ENCODE peak calls at places on chromosomes 7 and 10, in five cellular contexts. A is CD8-positive, alpha-beta memory T cell; Z is MM.1S; P is psoas muscle; V is CD4-positive, alpha-beta T cell. N is an unnamed sample. For H3K9me3, the result is how much of the 10 kb centered on the place peaks cover.

GRCh38 chr7:82593780-82594179 is 150.2 kb upstream of the CACNA2D1 start:
- DNase-seq in P (no peak), Z (no peak), A (no peak), V (no peak), N (no peak)

GRCh38 chr7:107676249-107676648 is 15.6 kb downstream of the SLC26A4 start:
- DNase-seq in A (no peak), V (no peak), Z (no peak), P (no peak), N (no peak)

GRCh38 chr7:101410743-101411476 is 48.2 kb downstream of the COL26A1 start:
- DNase-seq in P (no peak), V (peak), Z (no peak), A (no peak), N (peak)

GRCh38 chr7:132169730-132170129 is 406.5 kb downstream of the PLXNA4 start:
- DNase-seq in Z (no peak), P (no peak), V (no peak), A (no peak), N (no peak)

GRCh38 chr7:31110331-31111108 is 58.4 kb downstream of the ADCYAP1R1 start:
- DNase-seq in Z (no peak), V (no peak), A (no peak), P (no peak), N (no peak)

GRCh38 chr7:103651978-103652377 is 206.0 kb upstream of the SLC26A5 start:
- DNase-seq in A (no peak), Z (peak), P (no peak), V (no peak), N (no peak)

GRCh38 chr10:123786896-123787295 is 104.7 kb downstream of the CPXM2 start:
- DNase-seq in P (no peak), V (no peak), Z (no peak), A (no peak), N (no peak)

GRCh38 chr10:119061926-119062325 is 18.7 kb downstream of the EIF3A start:
- DNase-seq in P (no peak), V (no peak), A (no peak), Z (no peak), N (no peak)

GRCh38 chr7:73761854-73762658 is 8.0 kb downstream of the CLDN3 start:
- DNase-seq in V (no peak), P (no peak), A (no peak), Z (no peak), N (no peak)

GRCh38 chr7:69060516-69060915 is 537.8 kb upstream of the AUTS2 start:
- DNase-seq in A (no peak), Z (no peak), V (no peak), P (no peak), N (no peak)

GRCh38 chr10:110556993-110557601 is 10.4 kb upstream of the SMC3 start:
- DNase-seq in Z (peak), P (no peak), A (peak), V (peak), N (peak)

GRCh38 chr7:124459101-124460052 is 306.2 kb downstream of the GPR37 start:
- DNase-seq in P (no peak), V (no peak), A (no peak), Z (no peak), N (no peak)

GRCh38 chr7:26868841-26869505 is 4.6 kb upstream of the SKAP2 start:
- DNase-seq in A (no peak), P (no peak), Z (no peak), V (no peak), N (no peak)

GRCh38 chr10:102813734-102814455 is 23.3 kb downstream of the CYP17A1 start:
- DNase-seq in Z (no peak), A (no peak), V (no peak), P (peak), N (no peak)

GRCh38 chr10:129964611-129965417 is 740 bp upstream of the EBF3 start:
- DNase-seq in V (no peak), Z (no peak), P (peak), A (no peak), N (no peak)

GRCh38 chr7:17027143-17027802 is 145.5 kb upstream of the AGR3 start:
- DNase-seq in P (no peak), V (no peak), A (no peak), Z (no peak), N (no peak)

GRCh38 chr7:76358053-76358477 is 726 bp downstream of the YWHAG start:
- DNase-seq in P (peak), A (peak), V (peak), Z (peak), N (no peak)

GRCh38 chr7:79334841-79335240 is 118.6 kb downstream of the MAGI2 start:
- DNase-seq in V (no peak), P (no peak), A (no peak), Z (no peak), N (no peak)

GRCh38 chr7:66306243-66306642 is 101.1 kb downstream of the TPST1 start:
- DNase-seq in Z (no peak), P (no peak), V (no peak), A (no peak), N (no peak)

GRCh38 chr7:65978891-65979582 is 3.0 kb downstream of the GUSB start:
- DNase-seq in V (no peak), P (no peak), Z (no peak), A (no peak), N (no peak)

GRCh38 chr10:77529050-77529576 is 108.5 kb downstream of the KCNMA1 start:
- DNase-seq in V (no peak), A (no peak), Z (no peak), P (no peak), N (no peak)

GRCh38 chr10:49175587-49176309 is 12.4 kb downstream of the TMEM273 start:
- DNase-seq in P (no peak), A (no peak), Z (no peak), V (no peak), N (no peak)

GRCh38 chr10:18164771-18165361 is 24.6 kb downstream of the CACNB2 start:
- DNase-seq in A (no peak), Z (no peak), P (no peak), V (no peak), N (no peak)

GRCh38 chr10:77230194-77230593 is 407.4 kb downstream of the KCNMA1 start:
- DNase-seq in A (no peak), V (no peak), P (no peak), Z (no peak), N (no peak)

GRCh38 chr10:51663086-51663485 is 36.3 kb downstream of the CSTF2T start:
- DNase-seq in V (no peak), A (no peak), Z (no peak), P (no peak), N (no peak)

GRCh38 chr7:44563171-44563679 is 10.5 kb downstream of the DDX56 start:
- DNase-seq in P (no peak), Z (no peak), V (no peak), A (no peak), N (no peak)

GRCh38 chr10:49277973-49278372 is 21.0 kb upstream of the C10orf71 start:
- DNase-seq in P (no peak), V (no peak), A (no peak), Z (no peak), N (no peak)

GRCh38 chr7:39979406-39980073 is 29.5 kb downstream of the CDK13 start:
- DNase-seq in P (no peak), A (peak), V (peak), Z (no peak), N (peak)

GRCh38 chr7:148084138-148084537 is 506.4 kb upstream of the C7orf33 start:
- DNase-seq in Z (peak), P (no peak), A (no peak), V (no peak), N (no peak)

GRCh38 chr10:35089641-35090161 is 440 bp downstream of the CUL2 start:
- DNase-seq in P (no peak), V (peak), Z (peak), A (no peak), N (no peak)

GRCh38 chr7:2248984-2249694 is 7.1 kb downstream of the NUDT1 start:
- DNase-seq in V (no peak), P (peak), A (no peak), Z (peak), N (no peak)

GRCh38 chr7:84729284-84729683 is 457.6 kb downstream of the SEMA3D start:
- DNase-seq in A (no peak), Z (no peak), P (no peak), V (no peak), N (no peak)

GRCh38 chr10:119391430-119392313 is 150.8 kb downstream of the RGS10 start:
- DNase-seq in A (no peak), P (no peak), Z (no peak), V (no peak), N (no peak)

GRCh38 chr10:115566867-115567266 is 473.7 kb downstream of the ATRNL1 start:
- DNase-seq in P (no peak), Z (no peak), A (no peak), V (no peak), N (no peak)

GRCh38 chr10:88756660-88757059 is 3.2 kb upstream of the LIPN start:
- DNase-seq in Z (no peak), V (no peak), P (no peak), A (no peak), N (no peak)

GRCh38 chr7:435518-436366 is 83.9 kb downstream of the PDGFA start:
- DNase-seq in V (no peak), A (no peak), Z (no peak), P (peak), N (no peak)

GRCh38 chr10:102675151-102675886 is 31.0 kb downstream of the TRIM8 start:
- DNase-seq in P (no peak), V (no peak), Z (no peak), A (no peak), N (no peak)

GRCh38 chr7:36986429-36987362 is 262.4 kb upstream of the AOAH start:
- DNase-seq in Z (peak), P (peak), A (peak), V (peak), N (peak)

GRCh38 chr7:154770962-154771361 is 232.0 kb downstream of the PAXIP1 start:
- DNase-seq in P (no peak), A (no peak), Z (no peak), V (no peak), N (no peak)

GRCh38 chr7:154769527-154769926 is 233.4 kb downstream of the PAXIP1 start:
- DNase-seq in Z (no peak), P (no peak), V (no peak), A (no peak), N (no peak)

GRCh38 chr7:154769011-154769410 is 233.9 kb downstream of the PAXIP1 start:
- DNase-seq in Z (no peak), V (no peak), A (no peak), P (no peak), N (no peak)

GRCh38 chr7:154767821-154768415 is 235.0 kb downstream of the PAXIP1 start:
- DNase-seq in A (no peak), V (no peak), P (no peak), Z (no peak), N (no peak)

DNA sequence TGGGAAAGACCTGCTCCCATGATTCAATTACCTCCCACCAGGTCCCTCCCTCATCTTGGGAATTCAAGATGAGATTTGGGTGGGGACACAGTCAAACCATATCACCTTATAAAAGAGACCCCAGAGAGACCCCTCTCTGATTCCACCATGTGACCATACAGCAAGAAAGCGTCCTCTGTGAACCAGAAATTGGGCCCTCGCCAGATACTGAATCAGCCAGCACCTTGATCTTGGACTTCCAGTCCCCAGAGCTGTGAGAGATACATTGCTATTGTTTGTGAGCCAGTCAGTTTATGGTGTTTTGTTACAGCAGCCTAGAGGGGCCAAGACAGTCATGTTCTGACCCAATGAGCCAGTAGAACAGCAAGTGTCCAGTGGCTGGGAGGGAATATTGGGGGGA is 232.6 kb downstream of the PAXIP1 start:
- DNase-seq in P (no peak), A (no peak), V (no peak), Z (no peak), N (no peak)
- H3K9me3 ChIP-seq in P (under half), A (under half), V (under half), Z (under half), N (under half)

DNA sequence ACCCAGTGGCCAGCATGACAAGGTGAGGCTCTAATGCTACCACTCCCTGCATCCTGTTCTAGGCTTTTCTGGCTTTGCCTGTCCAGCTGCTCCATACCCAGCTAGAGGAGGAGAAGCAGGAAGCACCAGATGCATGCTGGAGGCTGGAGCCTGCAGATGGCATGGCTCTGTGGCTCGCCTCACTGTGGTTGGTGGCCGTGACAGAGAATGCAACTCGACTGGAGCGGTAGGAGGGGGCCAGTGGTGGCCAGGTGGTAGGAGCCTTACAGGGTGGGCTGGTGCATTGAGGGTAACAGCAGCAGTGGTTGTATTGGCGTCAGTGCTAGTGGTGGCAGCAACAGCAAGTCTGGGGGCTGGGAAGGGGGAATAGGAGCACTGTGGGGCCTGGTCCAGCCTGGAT is 128.6 kb downstream of the ZNF248 start:
- DNase-seq in V (no peak), Z (no peak), P (no peak), A (no peak), N (no peak)
- H3K9me3 ChIP-seq in V (under half), Z (under half), P (under half), A (under half), N (under half)

GRCh38 chr10:98285416-98285815 is 17.4 kb upstream of the LOXL4 start:
- DNase-seq in V (no peak), Z (no peak), P (no peak), A (no peak), N (no peak)
- H3K9me3 ChIP-seq in V (under half), Z (under half), P (under half), A (under half), N (under half)

GRCh38 chr10:27153325-27153724 is 859 bp downstream of the YME1L1 start:
- DNase-seq in Z (no peak), P (no peak), V (no peak), A (no peak), N (no peak)

GRCh38 chr10:27155073-27155754 is at the start of gene MASTL:
- DNase-seq in A (peak), V (peak), P (peak), Z (peak), N (peak)

GRCh38 chr10:27158421-27158820 is 3.3 kb downstream of the MASTL start:
- DNase-seq in P (no peak), V (no peak), Z (no peak), A (no peak), N (no peak)

GRCh38 chr10:27153855-27154198 is 357 bp downstream of the YME1L1 start:
- DNase-seq in V (no peak), Z (peak), P (no peak), A (no peak), N (no peak)

DNA sequence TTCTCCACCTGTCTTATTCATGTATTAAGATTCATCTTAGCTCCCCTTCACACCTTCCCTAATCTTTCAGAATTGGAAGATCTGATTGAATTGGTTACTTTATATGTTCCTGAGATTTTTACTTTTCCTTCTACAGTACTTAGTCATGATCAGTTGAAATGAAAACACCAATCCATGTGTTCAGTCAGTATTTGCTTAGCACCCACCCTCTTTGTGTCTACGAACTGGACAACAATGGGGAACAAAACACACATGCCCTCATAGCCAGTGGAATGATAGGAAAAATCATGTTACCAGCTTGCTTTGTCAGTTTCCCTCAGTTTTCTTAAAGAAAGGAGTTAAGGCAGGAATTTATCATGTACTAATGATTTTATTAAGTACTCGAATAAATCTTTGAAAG is 2.0 kb downstream of the MASTL start:
- DNase-seq in Z (no peak), V (no peak), P (no peak), A (no peak), N (no peak)
- H3K9me3 ChIP-seq in Z (under half), V (under half), P (under half), A (under half), N (under half)

GRCh38 chr7:9822458-9823290 is 1151.0 kb upstream of the PHF14 start:
- DNase-seq in A (no peak), P (no peak), Z (no peak), V (no peak), N (no peak)
- H3K9me3 ChIP-seq in A (under half), P (under half), Z (under half), V (under half), N (under half)

N was measured in T-helper 17 cell.